ENCODE peak calls at places on chromosomes 5 and 9, in eight cellular contexts. X, C, U, Q, R, S, Z and E are unnamed samples. For H3K4me1, the result is how much of the 10 kb centered on the place peaks cover.

GRCh38 chr5:138753794-138754698 is 821 bp downstream of the CTNNA1 start:
- DNase-seq in S (peak), C (peak), Z (peak), U (peak), X (peak), R (peak), Q (peak), E (peak)

GRCh38 chr5:170333161-170333909 is 35.8 kb upstream of the LCP2 start:
- DNase-seq in X (peak), R (no peak), Z (no peak), S (no peak), Q (peak), U (no peak), C (no peak), E (peak)

GRCh38 chr9:91727972-91728371 is 222.1 kb downstream of the ROR2 start:
- DNase-seq in Z (no peak), R (no peak), C (peak), X (no peak), U (no peak), Q (no peak), S (no peak), E (no peak)

GRCh38 chr9:122402403-122403268 is 31.8 kb downstream of the PTGS1 start:
- DNase-seq in S (no peak), Z (peak), R (no peak), C (no peak), X (no peak), U (peak), Q (no peak), E (peak)

GRCh38 chr9:130500340-130500771 is 55.6 kb downstream of the ASS1 start:
- DNase-seq in X (no peak), U (no peak), Q (no peak), R (no peak), C (no peak), Z (no peak), S (no peak), E (no peak)

GRCh38 chr5:172179032-172179989 is 8.7 kb downstream of the STK10 start:
- DNase-seq in X (no peak), Z (peak), Q (peak), R (no peak), S (peak), U (no peak), C (no peak), E (no peak)

GRCh38 chr5:96431376-96432244 is 1.4 kb downstream of the PCSK1 start:
- DNase-seq in U (no peak), S (peak), Z (no peak), R (peak), X (no peak), Q (no peak), C (no peak), E (no peak)

GRCh38 chr5:74626386-74627222 is 13.9 kb downstream of the ENC1 start:
- DNase-seq in U (no peak), Q (no peak), C (no peak), Z (no peak), X (no peak), R (no peak), S (no peak), E (no peak)

GRCh38 chr9:97982191-97982718 is 886 bp upstream of the ANP32B start:
- DNase-seq in C (no peak), Z (no peak), R (no peak), X (no peak), S (no peak), U (no peak), Q (no peak), E (no peak)

GRCh38 chr5:173886157-173886556 is 2.0 kb upstream of the CPEB4 start:
- DNase-seq in X (no peak), C (no peak), S (no peak), Z (no peak), R (no peak), Q (no peak), U (no peak), E (no peak)
- H3K4me1 ChIP-seq in X (under half), C (under half), S (under half), Z (under half), R (under half), Q (half or more), U (under half), E (under half)

DNA sequence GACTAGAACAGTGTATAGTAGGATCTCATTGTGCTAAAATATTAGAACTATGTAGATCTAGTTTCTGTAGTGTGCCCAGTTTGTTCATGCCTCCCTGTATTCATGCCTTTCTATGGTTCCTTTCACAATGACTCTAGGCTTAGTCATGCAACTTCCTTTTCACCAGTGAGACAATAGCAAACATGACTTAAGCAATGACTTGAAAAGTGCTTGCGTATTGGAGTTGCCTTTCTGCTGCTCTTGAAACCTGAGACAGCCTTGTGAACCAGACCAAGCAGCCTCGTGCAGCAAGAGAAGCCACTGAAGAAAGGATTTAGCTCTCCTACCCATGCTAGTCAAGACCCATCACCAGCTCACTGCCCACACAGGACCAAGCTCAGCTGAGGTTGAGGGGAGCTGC is 294.5 kb upstream of the TAS2R1 start:
- DNase-seq in U (peak), S (no peak), Q (no peak), Z (no peak), C (no peak), X (no peak), R (no peak), E (no peak)
- TF ChIP-seq POLR2A in U (no peak), S (no peak), Q (no peak), Z (no peak), C (no peak), X (no peak), R (no peak), E (no peak)

GRCh38 chr5:191036-191948 is at the start of gene LRRC14B:
- DNase-seq in C (no peak), X (peak), Q (peak), Z (no peak), R (no peak), U (no peak), S (peak), E (no peak)
- H3K4me1 ChIP-seq in C (under half), X (under half), Q (under half), Z (under half), R (under half), U (under half), S (half or more), E (under half)

DNA sequence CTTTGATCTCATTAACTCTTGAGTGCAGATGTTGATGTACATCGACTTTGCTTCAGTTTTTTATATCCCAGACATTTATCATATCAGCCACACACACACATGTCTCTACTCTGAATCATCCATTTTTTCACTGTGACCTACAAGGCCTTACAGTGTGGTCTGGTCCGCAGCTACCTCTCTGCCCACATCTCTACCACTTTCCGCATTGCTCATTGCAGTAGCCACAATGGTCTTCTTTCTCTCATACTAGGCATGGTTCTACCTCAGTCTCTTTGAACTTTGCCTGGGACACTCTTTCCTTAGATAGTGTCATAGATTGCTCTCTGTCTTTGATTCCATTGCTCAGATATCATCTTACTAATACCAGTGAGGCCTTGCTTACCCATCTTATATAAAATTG is 87.9 kb upstream of the FSD1L start:
- DNase-seq in C (no peak), U (no peak), S (no peak), R (no peak), X (no peak), Q (no peak), Z (no peak), E (no peak)
- TF ChIP-seq POLR2A in C (no peak), U (no peak), S (no peak), R (no peak), X (no peak), Q (no peak), Z (no peak), E (no peak)

DNA sequence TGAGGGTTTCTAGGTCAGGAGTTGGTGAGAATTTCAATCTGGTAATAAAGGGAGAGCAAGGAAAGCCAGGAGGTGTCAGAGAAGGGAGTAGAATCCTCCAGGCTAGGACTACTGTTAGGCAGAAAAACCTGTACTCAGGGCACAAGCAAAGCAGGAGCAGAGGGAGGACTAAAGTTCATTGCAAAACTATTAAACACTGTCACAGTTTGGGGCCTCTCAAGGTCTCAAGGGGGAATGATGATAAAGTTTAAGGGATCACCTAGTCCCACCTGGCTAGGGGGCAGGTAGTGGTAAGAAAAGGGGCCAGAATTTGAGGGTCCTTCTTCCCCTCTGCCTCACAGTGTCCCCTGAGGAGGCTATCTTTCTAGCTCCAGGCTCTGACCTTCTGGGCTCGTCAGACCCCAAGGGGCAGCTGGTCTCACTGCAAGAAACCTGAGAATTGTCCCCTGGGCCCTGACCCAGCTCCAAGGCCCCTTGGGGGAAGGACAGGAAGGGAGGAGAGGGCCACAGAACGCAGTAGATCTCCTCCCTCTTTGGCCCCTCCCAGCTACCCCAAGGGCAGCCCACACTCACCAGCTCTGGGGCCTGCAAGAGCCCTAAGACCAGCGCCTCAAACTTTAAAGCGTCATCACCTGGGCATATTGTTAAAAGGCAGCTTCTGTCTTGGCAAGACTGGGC is 984 bp downstream of the CCDC69 start:
- DNase-seq in Q (peak), X (no peak), U (no peak), C (peak), Z (no peak), R (peak), S (peak), E (peak)
- H3K4me1 ChIP-seq in Q (half or more), X (under half), U (under half), C (under half), Z (under half), R (under half), S (half or more), E (under half)